ENCODE peak calls at places on chromosomes 11 and 22, in six cellular contexts. I is activated CD8-positive, alpha-beta T cell treated with anti-CD3 and anti-CD28 coated beads for 36 hours; N is GDM1; J is lower lobe of right lung; H is LoVo; A is T-helper 9 cell. Z is an unnamed sample.

GRCh38 chr11:82750643-82751139 is 17.0 kb upstream of the FAM181B start:
- DNase-seq in I (peak), N (no peak), J (no peak), H (no peak), A (no peak), Z (peak)

GRCh38 chr22:32206774-32207758 is 2.2 kb upstream of the RFPL2 start:
- DNase-seq in I (peak), N (no peak), J (no peak), H (peak), A (no peak), Z (peak)

GRCh38 chr22:20015971-20016733 is 471 bp downstream of the ARVCF start:
- DNase-seq in I (peak), N (no peak), J (peak), H (peak), A (peak), Z (peak)

GRCh38 chr22:36398602-36399472 is 11.1 kb upstream of the MYH9 start:
- DNase-seq in I (no peak), N (no peak), J (no peak), H (no peak), A (no peak), Z (no peak)

GRCh38 chr11:123357353-123357989 is 72.6 kb upstream of the GRAMD1B start:
- DNase-seq in I (peak), N (no peak), J (no peak), H (no peak), A (no peak), Z (no peak)

GRCh38 chr11:68749061-68749491 is 2.2 kb downstream of the TESMIN start:
- DNase-seq in I (no peak), N (no peak), J (no peak), H (no peak), A (no peak), Z (no peak)

GRCh38 chr11:66076561-66076960 is 6.5 kb downstream of the PACS1 start:
- DNase-seq in I (no peak), N (no peak), J (no peak), H (no peak), A (no peak), Z (no peak)

GRCh38 chr11:130162733-130163132 is 3.2 kb downstream of the ST14 start:
- DNase-seq in I (no peak), N (no peak), J (no peak), H (no peak), A (no peak), Z (no peak)